ENCODE peak calls at places on chromosomes 12 and 14, in five cellular contexts. U is tibial nerve; L is hypothalamus; A is activated effector memory CD4-positive, alpha-beta T cell treated with anti-CD3 and anti-CD28 coated beads, Interleukin-2, amount 50 U/mL, for 16 hours; P is uterus. F is an unnamed sample.

GRCh38 chr14:92847220-92848148 is 53.4 kb downstream of the GOLGA5 start:
- DNase-seq in P (no peak), L (no peak), A (no peak), U (no peak), F (no peak)

GRCh38 chr14:103994535-103995184 is 52.3 kb upstream of the RD3L start:
- DNase-seq in L (no peak), A (no peak), P (no peak), U (no peak), F (no peak)

GRCh38 chr12:62684586-62685295 is 218.1 kb downstream of the MON2 start:
- DNase-seq in L (no peak), P (peak), A (no peak), U (peak), F (no peak)

GRCh38 chr14:75254381-75254821 is 24.2 kb upstream of the FOS start:
- DNase-seq in U (no peak), P (no peak), A (no peak), L (no peak), F (no peak)

GRCh38 chr14:58663494-58664111 is 25.8 kb downstream of the DACT1 start:
- DNase-seq in P (no peak), A (no peak), L (no peak), U (no peak), F (no peak)

GRCh38 chr12:124493809-124494750 is 73.3 kb downstream of the NCOR2 start:
- DNase-seq in A (peak), P (no peak), L (no peak), U (no peak), F (peak)

GRCh38 chr14:25046301-25046943 is 3.5 kb downstream of the STXBP6 start:
- DNase-seq in U (no peak), L (no peak), P (no peak), A (no peak), F (no peak)

GRCh38 chr12:52871291-52871961 is 22.6 kb upstream of the KRT78 start:
- DNase-seq in L (no peak), P (peak), U (peak), A (no peak), F (no peak)

GRCh38 chr12:4918950-4919660 is 9.4 kb downstream of the KCNA1 start:
- DNase-seq in A (no peak), L (no peak), P (no peak), U (no peak), F (no peak)

GRCh38 chr14:36271222-36271621 is 49.2 kb downstream of the MBIP start:
- DNase-seq in U (no peak), P (no peak), L (no peak), A (no peak), F (no peak)

GRCh38 chr12:89461190-89461589 is 63.4 kb downstream of the GALNT4 start:
- DNase-seq in A (no peak), U (no peak), P (no peak), L (no peak), F (no peak)

GRCh38 chr14:95300002-95300696 is 19.6 kb downstream of the CLMN start:
- DNase-seq in P (no peak), A (no peak), L (no peak), U (no peak), F (no peak)

GRCh38 chr12:10012630-10013330 is 2.4 kb downstream of the CLEC12B start:
- DNase-seq in P (no peak), L (no peak), U (no peak), A (no peak), F (no peak)

GRCh38 chr12:103852498-103852992 is 11.5 kb upstream of the NT5DC3 start:
- DNase-seq in P (no peak), L (no peak), U (no peak), A (no peak), F (no peak)

GRCh38 chr14:60753264-60754126 is 18.9 kb downstream of the MNAT1 start:
- DNase-seq in L (no peak), A (peak), U (no peak), P (no peak), F (peak)

GRCh38 chr14:104399432-104400155 is 180.0 kb upstream of the C14orf180 start:
- DNase-seq in P (no peak), L (no peak), A (peak), U (no peak), F (no peak)

GRCh38 chr14:76497550-76498484 is 121.9 kb downstream of the ESRRB start:
- DNase-seq in P (no peak), L (no peak), A (peak), U (no peak), F (no peak)

GRCh38 chr14:75521415-75522199 is 662 bp upstream of the BATF start:
- DNase-seq in P (no peak), L (no peak), U (no peak), A (no peak), F (no peak)

GRCh38 chr12:27347779-27348178 is 15.1 kb downstream of the BMAL2 start:
- DNase-seq in L (no peak), P (no peak), U (no peak), A (no peak), F (no peak)

GRCh38 chr14:25461780-25462179 is 411.8 kb upstream of the STXBP6 start:
- DNase-seq in A (no peak), U (no peak), L (no peak), P (no peak), F (no peak)

GRCh38 chr12:93166891-93167307 is 210.8 kb upstream of the NUDT4 start:
- DNase-seq in L (no peak), P (no peak), A (no peak), U (no peak), F (no peak)

GRCh38 chr12:10673660-10674384 is at the start of gene STYK1:
- DNase-seq in P (no peak), U (no peak), L (no peak), A (peak), F (peak)

GRCh38 chr12:66288121-66288520 is 14.2 kb upstream of the HELB start:
- DNase-seq in A (peak), P (no peak), U (no peak), L (no peak), F (no peak)

GRCh38 chr12:124884587-124885438 is 21.1 kb upstream of the SCARB1 start:
- DNase-seq in A (no peak), P (no peak), U (no peak), L (no peak), F (peak)

GRCh38 chr14:61077946-61078738 is 97.1 kb downstream of the SLC38A6 start:
- DNase-seq in L (no peak), A (no peak), U (no peak), P (no peak), F (no peak)

GRCh38 chr14:50321009-50321660 is 9.0 kb downstream of the DMAC2L start:
- DNase-seq in U (no peak), A (peak), L (peak), P (peak), F (peak)

GRCh38 chr12:30110970-30111586 is 327.3 kb upstream of the TMTC1 start:
- DNase-seq in P (no peak), L (no peak), A (no peak), U (no peak), F (no peak)

GRCh38 chr14:95808371-95808770 is 68.3 kb upstream of the TUNAR start:
- DNase-seq in U (no peak), P (no peak), A (no peak), L (no peak), F (no peak)

GRCh38 chr14:101561145-101561896 is at the start of gene DIO3:
- DNase-seq in A (no peak), U (peak), L (no peak), P (peak), F (no peak)

GRCh38 chr14:20723458-20723857 is 22.2 kb upstream of the EDDM3A start:
- DNase-seq in A (no peak), L (no peak), U (no peak), P (no peak), F (no peak)

GRCh38 chr14:48973136-48973535 is 613.0 kb downstream of the RPS29 start:
- DNase-seq in U (no peak), A (no peak), L (no peak), P (no peak), F (no peak)